ENCODE peak calls at places on chromosomes 2 and 18, in nine cellular contexts. One of them, this sample, is unnamed.

GRCh38 chr2:134410831-134411231 is 157.0 kb downstream of the MGAT5 start:
- DNase-seq in pancreas: no peak
- DNase-seq in PC-9: no peak
- DNase-seq in SK-N-SH: no peak
- DNase-seq in prostate gland: no peak
- DNase-seq in small intestine: no peak
- DNase-seq in GM06990: no peak
- DNase-seq in CD8-positive, alpha-beta T cell: no peak
- DNase-seq in mesendoderm: no peak
- DNase-seq in this sample: no peak

GRCh38 chr18:55301196-55301540 is 286.8 kb downstream of the TCF4 start:
- DNase-seq in CD8-positive, alpha-beta T cell: no peak
- DNase-seq in GM06990: no peak
- DNase-seq in PC-9: no peak
- DNase-seq in SK-N-SH: no peak
- DNase-seq in small intestine: no peak
- DNase-seq in mesendoderm: no peak
- DNase-seq in prostate gland: no peak
- DNase-seq in pancreas: no peak
- DNase-seq in this sample: no peak

GRCh38 chr2:233822101-233822771 is 32.1 kb downstream of the HJURP start:
- DNase-seq in PC-9: no peak
- DNase-seq in pancreas: no peak
- DNase-seq in CD8-positive, alpha-beta T cell: no peak
- DNase-seq in mesendoderm: no peak
- DNase-seq in SK-N-SH: no peak
- DNase-seq in GM06990: no peak
- DNase-seq in small intestine: peak; percentile 82
- DNase-seq in prostate gland: no peak
- DNase-seq in this sample: no peak

GRCh38 chr18:10354241-10354811 is 100.1 kb upstream of the APCDD1 start:
- DNase-seq in PC-9: no peak
- DNase-seq in GM06990: no peak
- DNase-seq in small intestine: peak; percentile 4
- DNase-seq in mesendoderm: no peak
- DNase-seq in CD8-positive, alpha-beta T cell: no peak
- DNase-seq in pancreas: no peak
- DNase-seq in SK-N-SH: no peak
- DNase-seq in prostate gland: no peak
- DNase-seq in this sample: no peak

GRCh38 chr2:26820932-26821331 is 27.0 kb upstream of the DPYSL5 start:
- DNase-seq in PC-9: no peak
- DNase-seq in prostate gland: no peak
- DNase-seq in pancreas: no peak
- DNase-seq in mesendoderm: no peak
- DNase-seq in SK-N-SH: no peak
- DNase-seq in CD8-positive, alpha-beta T cell: no peak
- DNase-seq in GM06990: no peak
- DNase-seq in small intestine: no peak
- DNase-seq in this sample: no peak

GRCh38 chr2:164896634-164897033 is 55.0 kb upstream of the COBLL1 start:
- DNase-seq in SK-N-SH: no peak
- DNase-seq in pancreas: no peak
- DNase-seq in prostate gland: no peak
- DNase-seq in mesendoderm: peak; percentile 51
- DNase-seq in PC-9: peak; percentile 69
- DNase-seq in small intestine: peak; percentile 65
- DNase-seq in CD8-positive, alpha-beta T cell: no peak
- DNase-seq in GM06990: no peak
- DNase-seq in this sample: no peak

GRCh38 chr2:179486969-179487752 is 222.5 kb upstream of the SESTD1 start:
- DNase-seq in mesendoderm: no peak
- DNase-seq in pancreas: no peak
- DNase-seq in SK-N-SH: no peak
- DNase-seq in prostate gland: no peak
- DNase-seq in CD8-positive, alpha-beta T cell: no peak
- DNase-seq in GM06990: no peak
- DNase-seq in PC-9: no peak
- DNase-seq in small intestine: peak; percentile 49
- DNase-seq in this sample: no peak

GRCh38 chr2:237501892-237502513 is 15.0 kb downstream of the MLPH start:
- DNase-seq in PC-9: no peak
- DNase-seq in CD8-positive, alpha-beta T cell: no peak
- DNase-seq in mesendoderm: no peak
- DNase-seq in GM06990: no peak
- DNase-seq in prostate gland: no peak
- DNase-seq in SK-N-SH: no peak
- DNase-seq in pancreas: no peak
- DNase-seq in small intestine: no peak
- DNase-seq in this sample: no peak

GRCh38 chr2:170856066-170856465 is 39.4 kb downstream of the GAD1 start:
- DNase-seq in PC-9: no peak
- DNase-seq in small intestine: no peak
- DNase-seq in mesendoderm: no peak
- DNase-seq in GM06990: no peak
- DNase-seq in SK-N-SH: no peak
- DNase-seq in prostate gland: no peak
- DNase-seq in pancreas: no peak
- DNase-seq in CD8-positive, alpha-beta T cell: no peak
- DNase-seq in this sample: no peak

GRCh38 chr2:168222095-168222494 is 25.3 kb downstream of the STK39 start:
- DNase-seq in mesendoderm: no peak
- DNase-seq in pancreas: no peak
- DNase-seq in GM06990: no peak
- DNase-seq in CD8-positive, alpha-beta T cell: no peak
- DNase-seq in small intestine: no peak
- DNase-seq in PC-9: no peak
- DNase-seq in prostate gland: no peak
- DNase-seq in SK-N-SH: no peak
- DNase-seq in this sample: no peak

GRCh38 chr2:235860111-235860510 is 308.1 kb downstream of the GBX2 start:
- DNase-seq in SK-N-SH: no peak
- DNase-seq in prostate gland: no peak
- DNase-seq in mesendoderm: no peak
- DNase-seq in PC-9: no peak
- DNase-seq in CD8-positive, alpha-beta T cell: no peak
- DNase-seq in small intestine: no peak
- DNase-seq in GM06990: no peak
- DNase-seq in pancreas: no peak
- DNase-seq in this sample: no peak

GRCh38 chr2:11330457-11331142 is 13.8 kb downstream of the ROCK2 start:
- DNase-seq in prostate gland: no peak
- DNase-seq in pancreas: no peak
- DNase-seq in GM06990: no peak
- DNase-seq in SK-N-SH: no peak
- DNase-seq in small intestine: no peak
- DNase-seq in PC-9: no peak
- DNase-seq in mesendoderm: no peak
- DNase-seq in CD8-positive, alpha-beta T cell: no peak
- DNase-seq in this sample: no peak

GRCh38 chr2:38138419-38138818 is 62.5 kb upstream of the CYP1B1 start:
- DNase-seq in SK-N-SH: no peak
- DNase-seq in CD8-positive, alpha-beta T cell: no peak
- DNase-seq in pancreas: no peak
- DNase-seq in small intestine: no peak
- DNase-seq in GM06990: no peak
- DNase-seq in prostate gland: no peak
- DNase-seq in mesendoderm: no peak
- DNase-seq in PC-9: no peak
- DNase-seq in this sample: no peak

GRCh38 chr18:46319793-46320192 is 215.6 kb downstream of the HAUS1 start:
- DNase-seq in CD8-positive, alpha-beta T cell: no peak
- DNase-seq in small intestine: no peak
- DNase-seq in mesendoderm: no peak
- DNase-seq in pancreas: no peak
- DNase-seq in PC-9: no peak
- DNase-seq in prostate gland: no peak
- DNase-seq in GM06990: no peak
- DNase-seq in SK-N-SH: no peak
- DNase-seq in this sample: no peak

GRCh38 chr2:99827296-99827999 is 314.9 kb downstream of the AFF3 start:
- DNase-seq in SK-N-SH: no peak
- DNase-seq in mesendoderm: no peak
- DNase-seq in pancreas: no peak
- DNase-seq in CD8-positive, alpha-beta T cell: no peak
- DNase-seq in small intestine: no peak
- DNase-seq in prostate gland: no peak
- DNase-seq in GM06990: peak; percentile 29
- DNase-seq in PC-9: no peak
- DNase-seq in this sample: no peak

GRCh38 chr2:117812443-117812842 is 2.0 kb upstream of the DDX18 start:
- DNase-seq in GM06990: no peak
- DNase-seq in small intestine: no peak
- DNase-seq in CD8-positive, alpha-beta T cell: no peak
- DNase-seq in PC-9: no peak
- DNase-seq in mesendoderm: peak; percentile 53
- DNase-seq in pancreas: no peak
- DNase-seq in prostate gland: no peak
- DNase-seq in SK-N-SH: no peak
- DNase-seq in this sample: no peak

GRCh38 chr2:233118601-233119000 is 58.5 kb downstream of the INPP5D start:
- DNase-seq in GM06990: no peak
- DNase-seq in PC-9: no peak
- DNase-seq in SK-N-SH: no peak
- DNase-seq in small intestine: no peak
- DNase-seq in pancreas: peak; percentile 86
- DNase-seq in mesendoderm: no peak
- DNase-seq in CD8-positive, alpha-beta T cell: no peak
- DNase-seq in prostate gland: no peak
- DNase-seq in this sample: no peak

GRCh38 chr2:162480067-162480466 is 136.1 kb downstream of the GCA start:
- DNase-seq in SK-N-SH: no peak
- DNase-seq in CD8-positive, alpha-beta T cell: no peak
- DNase-seq in prostate gland: no peak
- DNase-seq in mesendoderm: no peak
- DNase-seq in GM06990: no peak
- DNase-seq in PC-9: peak; percentile 66
- DNase-seq in pancreas: no peak
- DNase-seq in small intestine: no peak
- DNase-seq in this sample: no peak

GRCh38 chr2:102632380-102633175 is 13.2 kb downstream of the SLC9A2 start:
- DNase-seq in mesendoderm: no peak
- DNase-seq in prostate gland: no peak
- DNase-seq in CD8-positive, alpha-beta T cell: no peak
- DNase-seq in PC-9: no peak
- DNase-seq in pancreas: no peak
- DNase-seq in SK-N-SH: no peak
- DNase-seq in small intestine: no peak
- DNase-seq in GM06990: no peak
- DNase-seq in this sample: no peak

GRCh38 chr2:102636283-102636907 is 17.0 kb downstream of the SLC9A2 start:
- DNase-seq in small intestine: peak; percentile 91
- DNase-seq in SK-N-SH: no peak
- DNase-seq in CD8-positive, alpha-beta T cell: no peak
- DNase-seq in GM06990: no peak
- DNase-seq in prostate gland: no peak
- DNase-seq in pancreas: no peak
- DNase-seq in mesendoderm: no peak
- DNase-seq in PC-9: no peak
- DNase-seq in this sample: no peak

GRCh38 chr2:102637358-102637757 is 18.0 kb downstream of the SLC9A2 start:
- DNase-seq in small intestine: peak; percentile 52
- DNase-seq in PC-9: no peak
- DNase-seq in prostate gland: no peak
- DNase-seq in SK-N-SH: no peak
- DNase-seq in CD8-positive, alpha-beta T cell: no peak
- DNase-seq in GM06990: no peak
- DNase-seq in mesendoderm: no peak
- DNase-seq in pancreas: no peak
- DNase-seq in this sample: no peak

GRCh38 chr2:102634831-102635241 is 15.5 kb downstream of the SLC9A2 start:
- DNase-seq in prostate gland: no peak
- DNase-seq in PC-9: no peak
- DNase-seq in small intestine: no peak
- DNase-seq in CD8-positive, alpha-beta T cell: no peak
- DNase-seq in SK-N-SH: no peak
- DNase-seq in pancreas: no peak
- DNase-seq in GM06990: no peak
- DNase-seq in mesendoderm: no peak
- DNase-seq in this sample: no peak

GRCh38 chr2:102635317-102635716 is 16.0 kb downstream of the SLC9A2 start:
- DNase-seq in prostate gland: no peak
- DNase-seq in PC-9: no peak
- DNase-seq in mesendoderm: no peak
- DNase-seq in GM06990: no peak
- DNase-seq in small intestine: no peak
- DNase-seq in pancreas: no peak
- DNase-seq in SK-N-SH: no peak
- DNase-seq in CD8-positive, alpha-beta T cell: no peak
- DNase-seq in this sample: no peak
- H3K27me3 ChIP-seq in prostate gland: no peaks in the 10 kb centered on the region
- H3K27me3 ChIP-seq in PC-9: no peaks in the 10 kb centered on the region
- H3K27me3 ChIP-seq in mesendoderm: no peaks in the 10 kb centered on the region
- H3K27me3 ChIP-seq in GM06990: no peaks in the 10 kb centered on the region
- H3K27me3 ChIP-seq in small intestine: no peaks in the 10 kb centered on the region
- H3K27me3 ChIP-seq in pancreas: no peaks in the 10 kb centered on the region
- H3K27me3 ChIP-seq in SK-N-SH: peaks cover 3% of the 10 kb centered on the region
- H3K27me3 ChIP-seq in CD8-positive, alpha-beta T cell: no peaks in the 10 kb centered on the region
- H3K27me3 ChIP-seq in this sample: no peaks in the 10 kb centered on the region

GRCh38 chr18:80189197-80189865 is 58.0 kb downstream of the PARD6G start:
- DNase-seq in pancreas: no peak
- DNase-seq in CD8-positive, alpha-beta T cell: no peak
- DNase-seq in mesendoderm: no peak
- DNase-seq in GM06990: no peak
- DNase-seq in PC-9: no peak
- DNase-seq in SK-N-SH: no peak
- DNase-seq in small intestine: no peak
- DNase-seq in prostate gland: no peak
- DNase-seq in this sample: no peak
- H3K27me3 ChIP-seq in pancreas: no peaks in the 10 kb centered on the region
- H3K27me3 ChIP-seq in CD8-positive, alpha-beta T cell: no peaks in the 10 kb centered on the region
- H3K27me3 ChIP-seq in mesendoderm: no peaks in the 10 kb centered on the region
- H3K27me3 ChIP-seq in GM06990: no peaks in the 10 kb centered on the region
- H3K27me3 ChIP-seq in PC-9: peaks cover 83% of the 10 kb centered on the region
- H3K27me3 ChIP-seq in SK-N-SH: no peaks in the 10 kb centered on the region
- H3K27me3 ChIP-seq in small intestine: no peaks in the 10 kb centered on the region
- H3K27me3 ChIP-seq in prostate gland: no peaks in the 10 kb centered on the region
- H3K27me3 ChIP-seq in this sample: no peaks in the 10 kb centered on the region

DNA sequence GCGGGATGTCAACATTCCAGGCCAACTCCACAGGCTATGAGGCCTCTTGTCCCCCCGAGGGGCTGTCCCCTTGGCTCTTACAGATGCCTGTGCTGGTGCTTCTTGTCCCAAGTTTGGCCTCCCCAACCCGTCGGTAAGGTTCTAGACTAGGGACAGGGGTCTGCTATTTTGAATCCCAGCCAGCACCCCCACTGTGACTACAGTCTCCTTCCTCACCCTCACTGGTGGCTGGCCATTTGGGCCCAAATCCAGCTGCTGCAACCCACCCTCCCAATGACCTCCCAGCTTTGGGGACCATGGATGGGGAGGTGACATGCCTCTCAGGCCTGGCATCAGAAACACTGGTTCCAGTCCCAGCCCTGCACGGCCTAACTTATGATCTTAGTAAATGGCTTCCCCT is 18.7 kb downstream of the CFAP65 start:
- DNase-seq in pancreas: peak; percentile 24
- DNase-seq in small intestine: no peak
- DNase-seq in mesendoderm: no peak
- DNase-seq in SK-N-SH: no peak
- DNase-seq in CD8-positive, alpha-beta T cell: no peak
- DNase-seq in prostate gland: no peak
- DNase-seq in GM06990: no peak
- DNase-seq in PC-9: no peak
- DNase-seq in this sample: no peak
- H3K27me3 ChIP-seq in pancreas: no peaks in the 10 kb centered on the region
- H3K27me3 ChIP-seq in small intestine: no peaks in the 10 kb centered on the region
- H3K27me3 ChIP-seq in mesendoderm: no peaks in the 10 kb centered on the region
- H3K27me3 ChIP-seq in SK-N-SH: peaks cover 31% of the 10 kb centered on the region
- H3K27me3 ChIP-seq in CD8-positive, alpha-beta T cell: no peaks in the 10 kb centered on the region
- H3K27me3 ChIP-seq in prostate gland: no peaks in the 10 kb centered on the region
- H3K27me3 ChIP-seq in GM06990: peaks cover 1% of the 10 kb centered on the region
- H3K27me3 ChIP-seq in PC-9: peaks cover 64% of the 10 kb centered on the region
- H3K27me3 ChIP-seq in this sample: no peaks in the 10 kb centered on the region

GRCh38 chr2:111053266-111053665 is 67.4 kb upstream of the BCL2L11 start:
- DNase-seq in GM06990: no peak
- DNase-seq in mesendoderm: no peak
- DNase-seq in PC-9: no peak
- DNase-seq in pancreas: no peak
- DNase-seq in prostate gland: no peak
- DNase-seq in small intestine: no peak
- DNase-seq in CD8-positive, alpha-beta T cell: no peak
- DNase-seq in SK-N-SH: no peak
- DNase-seq in this sample: no peak
- H3K27me3 ChIP-seq in GM06990: peaks cover 2% of the 10 kb centered on the region
- H3K27me3 ChIP-seq in mesendoderm: no peaks in the 10 kb centered on the region
- H3K27me3 ChIP-seq in PC-9: no peaks in the 10 kb centered on the region
- H3K27me3 ChIP-seq in pancreas: no peaks in the 10 kb centered on the region
- H3K27me3 ChIP-seq in prostate gland: no peaks in the 10 kb centered on the region
- H3K27me3 ChIP-seq in small intestine: no peaks in the 10 kb centered on the region
- H3K27me3 ChIP-seq in CD8-positive, alpha-beta T cell: no peaks in the 10 kb centered on the region
- H3K27me3 ChIP-seq in SK-N-SH: peaks cover 13% of the 10 kb centered on the region
- H3K27me3 ChIP-seq in this sample: no peaks in the 10 kb centered on the region